ENCODE peak calls at places on chromosomes 12 and 14, in five cellular contexts. Y is OCI-LY7, P is heart right ventricle, B is PC-3, T is IMR-90. G is an unnamed sample.

GRCh38 chr12:95214466-95214865 is 2.8 kb downstream of the FGD6 start:
- DNase-seq in Y (no peak), B (peak; percentile 73), P (no peak), T (no peak), G (no peak)

GRCh38 chr12:84270470-84271140 is 642.0 kb downstream of the SLC6A15 start:
- DNase-seq in Y (no peak), P (no peak), T (no peak), B (no peak), G (no peak)

GRCh38 chr12:120466560-120467315 is 2.8 kb downstream of the SRSF9 start:
- DNase-seq in T (peak; percentile 45), B (peak; percentile 71), P (no peak), Y (peak; percentile 64), G (no peak)

GRCh38 chr14:76268700-76269099 is 107.2 kb upstream of the ESRRB start:
- DNase-seq in Y (no peak), P (no peak), B (no peak), T (no peak), G (no peak)

GRCh38 chr12:15443050-15443449 is 120.7 kb downstream of the PTPRO start:
- DNase-seq in T (no peak), P (no peak), B (no peak), Y (no peak), G (no peak)

GRCh38 chr12:39412210-39412609 is 30.7 kb downstream of the KIF21A start:
- DNase-seq in Y (no peak), P (no peak), T (no peak), B (no peak), G (no peak)

GRCh38 chr12:75813066-75813465 is 218.5 kb downstream of the PHLDA1 start:
- DNase-seq in T (no peak), B (no peak), Y (no peak), P (no peak), G (no peak)

GRCh38 chr12:85405781-85406522 is 125.9 kb downstream of the ALX1 start:
- DNase-seq in T (peak; percentile 5), Y (no peak), P (no peak), B (no peak), G (no peak)

GRCh38 chr12:84658877-84659276 is 253.7 kb downstream of the SLC6A15 start:
- DNase-seq in T (no peak), Y (no peak), P (no peak), B (no peak), G (no peak)

GRCh38 chr14:67385120-67385519 is 25.0 kb downstream of the EIF2S1 start:
- DNase-seq in P (no peak), B (peak; percentile 63), Y (no peak), T (no peak), G (no peak)

GRCh38 chr12:82596484-82596883 is 90.2 kb upstream of the TMTC2 start:
- DNase-seq in B (no peak), P (no peak), Y (no peak), T (no peak), G (no peak)

GRCh38 chr12:99386907-99387306 is 260.6 kb upstream of the GARIN6 start:
- DNase-seq in T (peak; percentile 8), B (peak; percentile 76), Y (peak; percentile 67), P (no peak), G (no peak)

GRCh38 chr14:98909251-98909944 is 362.6 kb downstream of the BCL11B start:
- DNase-seq in P (no peak), Y (no peak), B (peak; percentile 84), T (no peak), G (no peak)

GRCh38 chr12:130992979-130993538 is 39.4 kb downstream of the ADGRD1 start:
- DNase-seq in B (no peak), T (no peak), Y (no peak), P (no peak), G (peak; percentile 73)

GRCh38 chr14:94474581-94475031 is 1.4 kb downstream of the SERPINA9 start:
- DNase-seq in T (peak; percentile 25), B (no peak), Y (no peak), P (no peak), G (no peak)

GRCh38 chr12:99686142-99686541 is 38.6 kb downstream of the GARIN6 start:
- DNase-seq in B (no peak), P (no peak), Y (no peak), T (no peak), G (no peak)

GRCh38 chr12:126752021-126752420 is 1514.9 kb upstream of the TMEM132C start:
- DNase-seq in B (no peak), P (no peak), T (no peak), Y (no peak), G (no peak)

GRCh38 chr14:86777950-86778602 is 1214.9 kb downstream of the GALC start:
- DNase-seq in T (peak; percentile 89), B (peak; percentile 86), P (no peak), Y (no peak), G (no peak)

GRCh38 chr12:41979574-41979973 is 165.1 kb downstream of the GXYLT1 start:
- DNase-seq in T (no peak), B (peak; percentile 55), Y (no peak), P (no peak), G (no peak)

GRCh38 chr14:95011449-95012020 is 145.8 kb downstream of the DICER1 start:
- DNase-seq in P (no peak), B (no peak), T (no peak), Y (no peak), G (no peak)

GRCh38 chr12:56128669-56129209 is 672 bp downstream of the ESYT1 start:
- DNase-seq in Y (no peak), P (peak; percentile 28), B (no peak), T (no peak), G (no peak)

GRCh38 chr12:29732211-29732992 is 51.3 kb downstream of the TMTC1 start:
- DNase-seq in Y (no peak), B (no peak), T (no peak), P (no peak), G (no peak)

GRCh38 chr12:31521972-31522371 is 69.0 kb downstream of the DENND5B start:
- DNase-seq in P (no peak), Y (no peak), B (no peak), T (peak; percentile 54), G (no peak)

GRCh38 chr12:116790066-116790465 is 52.0 kb downstream of the RNFT2 start:
- DNase-seq in T (peak; percentile 16), P (no peak), Y (no peak), B (no peak), G (no peak)

GRCh38 chr12:64584173-64584555 is 26.1 kb upstream of the RASSF3 start:
- DNase-seq in B (no peak), Y (no peak), P (no peak), T (no peak), G (no peak)

GRCh38 chr12:127306604-127307215 is 960.3 kb upstream of the TMEM132C start:
- DNase-seq in B (peak; percentile 81), Y (no peak), T (no peak), P (no peak), G (no peak)

DNA sequence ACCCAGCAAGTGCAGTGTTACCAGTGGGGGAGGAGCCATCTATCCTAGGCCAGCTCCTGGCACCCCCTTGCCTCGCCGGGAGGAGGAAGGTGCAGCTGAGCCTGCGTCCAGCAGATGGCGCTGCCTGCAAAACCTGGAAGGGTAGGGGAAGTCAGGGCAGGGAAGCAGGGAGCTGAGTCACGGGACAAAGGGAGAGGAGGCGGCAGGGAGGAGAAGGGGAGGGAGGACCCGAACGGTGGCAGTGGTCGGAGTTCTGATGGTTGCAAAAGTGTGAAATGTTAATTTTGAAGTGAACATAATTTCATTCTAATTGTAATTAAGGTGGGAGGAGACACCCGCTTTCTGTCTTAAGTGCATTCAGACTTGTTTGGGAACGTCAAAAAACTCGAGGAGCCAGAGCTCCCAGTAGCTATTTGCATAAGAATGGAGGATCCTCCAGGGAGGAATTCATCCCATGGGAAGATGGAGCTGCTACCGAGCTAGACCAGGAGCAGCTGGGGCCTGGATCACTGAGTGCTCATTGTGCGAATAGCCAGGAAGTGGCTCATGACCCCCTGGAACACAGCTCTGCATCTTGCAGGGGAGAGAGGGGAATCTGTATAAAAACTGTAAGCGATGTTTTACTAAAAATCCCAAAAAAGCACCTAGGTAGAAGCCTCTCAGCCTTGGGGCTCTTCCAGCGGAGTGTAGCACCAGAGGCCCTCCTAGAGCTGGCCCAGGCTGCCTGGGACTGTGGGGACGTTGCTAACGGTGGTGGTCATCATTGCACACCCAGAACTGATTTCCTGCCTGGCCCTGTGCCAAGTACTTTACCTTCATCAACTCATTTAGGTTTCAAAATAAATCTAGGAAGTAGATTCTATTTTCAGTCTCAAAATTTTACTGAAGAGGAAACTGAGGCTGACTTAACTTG is 59.5 kb downstream of the EMP1 start:
- DNase-seq in B (peak; percentile 91), T (peak; percentile 92), Y (peak; percentile 68), P (peak; percentile 94), G (peak; percentile 94)
- H3K4me3 ChIP-seq in B (peak overlapping the region; percentile 53), T (peak overlapping the region; percentile 33), Y (no peak overlapping the region), P (peak overlapping the region; percentile 48), G (no peak overlapping the region)

DNA sequence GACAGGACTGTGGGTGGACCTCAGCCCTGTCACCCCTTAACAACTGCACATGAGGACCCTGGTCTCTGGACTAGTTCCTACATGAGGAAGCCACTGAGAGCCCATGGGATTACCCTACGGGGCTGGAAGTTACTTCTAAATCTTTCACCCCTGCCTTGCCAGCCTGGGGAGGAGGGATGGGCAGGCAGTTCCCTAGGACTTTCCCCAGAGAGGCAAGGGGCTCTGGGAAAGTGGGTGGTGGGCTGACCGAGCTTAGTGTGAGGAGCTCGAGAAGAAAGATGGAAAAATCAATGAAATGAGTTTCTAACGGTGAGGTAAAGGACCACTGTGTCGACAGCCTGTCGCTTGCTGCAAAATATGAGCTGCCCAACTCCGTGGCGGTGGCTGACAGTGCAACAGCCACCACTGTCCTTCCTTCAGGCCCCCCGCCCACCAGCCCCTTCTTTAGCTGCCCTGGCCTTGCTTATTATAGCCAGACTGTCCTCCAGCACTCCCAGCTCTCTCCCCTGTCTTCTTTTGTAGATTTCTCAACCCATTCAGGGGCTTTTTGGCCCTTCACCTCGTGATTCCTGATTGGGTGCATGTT is 5.0 kb downstream of the ZFHX2 start:
- DNase-seq in Y (no peak), T (no peak), B (no peak), P (no peak), G (no peak)
- H3K4me1 ChIP-seq in Y (peaks cover 8% of the 10 kb centered on the region), T (peaks cover 9% of the 10 kb centered on the region), B (peaks cover 8% of the 10 kb centered on the region), P (no peaks in the 10 kb centered on the region), G (peaks cover 7% of the 10 kb centered on the region)

GRCh38 chr12:28177461-28177860 is 12.8 kb upstream of the CCDC91 start:
- DNase-seq in B (peak; percentile 64), Y (no peak), T (no peak), P (no peak), G (no peak)

GRCh38 chr12:28175098-28175589 is 15.1 kb upstream of the CCDC91 start:
- DNase-seq in P (no peak), T (no peak), Y (no peak), B (no peak), G (no peak)

GRCh38 chr12:28177862-28178261 is 12.4 kb upstream of the CCDC91 start:
- DNase-seq in P (no peak), B (no peak), T (no peak), Y (no peak), G (no peak)

GRCh38 chr12:28178775-28179174 is 11.5 kb upstream of the CCDC91 start:
- DNase-seq in B (no peak), T (no peak), Y (no peak), P (no peak), G (no peak)

GRCh38 chr12:28176295-28176694 is 14.0 kb upstream of the CCDC91 start:
- DNase-seq in B (no peak), Y (no peak), T (no peak), P (no peak), G (no peak)
- H3K27ac ChIP-seq in B (no peak overlapping the region), Y (no peak overlapping the region), T (no peak overlapping the region), P (no peak overlapping the region), G (no peak overlapping the region)

DNA sequence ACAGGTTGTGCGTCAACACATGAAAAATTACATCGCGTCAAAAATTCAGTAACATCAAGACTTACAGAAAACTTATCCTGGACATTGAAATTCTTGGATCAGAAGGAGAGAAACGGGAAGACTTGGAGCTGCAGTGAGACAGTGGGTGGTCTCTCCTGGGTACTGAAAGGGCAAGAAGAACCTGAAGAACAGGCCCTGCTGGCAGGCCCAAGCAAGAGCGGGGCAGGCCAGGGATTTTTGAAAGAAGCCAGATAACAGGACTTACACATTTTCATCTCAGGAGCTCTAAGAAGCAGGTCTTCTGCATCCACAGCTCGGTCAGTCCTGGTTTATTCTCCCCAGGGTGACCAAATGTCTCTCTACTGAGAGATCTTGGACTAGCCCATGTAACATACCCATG is 466.5 kb upstream of the SOX5 start:
- DNase-seq in B (no peak), P (no peak), Y (no peak), T (no peak), G (no peak)
- H3K4me3 ChIP-seq in B (no peak overlapping the region), P (no peak overlapping the region), Y (no peak overlapping the region), T (no peak overlapping the region), G (no peak overlapping the region)

G was measured in lung.